ENCODE peak calls at places on chromosome 22, in eight cellular contexts. S is HCT116, B is neural progenitor cell, P is HepG2, L is K562, X is keratinocyte, K is mammary epithelial cell, I is GM23338. O is an unnamed sample.

GRCh38 chr22:40377931-40378330 is 7.5 kb downstream of the SGSM3 start:
- DNase-seq in K (peak), P (no peak), L (no peak), X (peak), I (no peak), S (no peak), B (no peak), O (no peak)

GRCh38 chr22:45207981-45208664 is 32.6 kb downstream of the KIAA0930 start:
- DNase-seq in K (peak), I (no peak), P (no peak), L (no peak), X (no peak), S (no peak), B (no peak), O (peak)

GRCh38 chr22:41752011-41752975 is 48.2 kb upstream of the CCDC134 start:
- DNase-seq in L (no peak), S (no peak), K (no peak), X (no peak), P (peak), B (no peak), I (no peak), O (no peak)

GRCh38 chr22:36411589-36412258 is 24.0 kb upstream of the MYH9 start:
- DNase-seq in K (no peak), S (no peak), P (peak), X (no peak), B (no peak), I (no peak), L (no peak), O (no peak)

GRCh38 chr22:19832476-19833108 is 22.1 kb downstream of the GNB1L start:
- DNase-seq in B (no peak), K (no peak), L (no peak), S (no peak), I (no peak), P (no peak), X (no peak), O (no peak)

GRCh38 chr22:30649430-30650007 is 13.9 kb downstream of the SLC35E4 start:
- DNase-seq in P (no peak), L (peak), K (peak), B (no peak), X (no peak), I (no peak), S (peak), O (peak)

GRCh38 chr22:45968751-45969413 is 8.1 kb downstream of the WNT7B start:
- DNase-seq in I (no peak), S (peak), X (peak), K (peak), B (no peak), L (no peak), P (no peak), O (peak)

GRCh38 chr22:45582236-45582954 is 79.7 kb downstream of the FBLN1 start:
- DNase-seq in P (no peak), X (no peak), K (no peak), L (no peak), B (no peak), S (no peak), I (no peak), O (no peak)

GRCh38 chr22:19199479-19199878 is 20.9 kb upstream of the SLC25A1 start:
- DNase-seq in P (no peak), B (no peak), X (no peak), K (no peak), S (no peak), L (no peak), I (no peak), O (no peak)

GRCh38 chr22:40147388-40148176 is 30.1 kb upstream of the TNRC6B start:
- DNase-seq in X (no peak), L (no peak), B (peak), I (peak), K (no peak), S (no peak), P (no peak), O (no peak)

GRCh38 chr22:30459206-30460052 is 12.4 kb downstream of the SEC14L3 start:
- DNase-seq in S (no peak), K (peak), L (peak), I (peak), X (no peak), B (peak), P (peak), O (peak)

GRCh38 chr22:30127749-30128166 is 47.5 kb downstream of the HORMAD2 start:
- DNase-seq in S (no peak), P (no peak), K (no peak), X (no peak), I (no peak), L (no peak), B (no peak), O (peak)

GRCh38 chr22:37068859-37069258 is 17.3 kb downstream of the KCTD17 start:
- DNase-seq in S (no peak), P (no peak), X (no peak), K (no peak), I (peak), B (peak), L (peak), O (no peak)

GRCh38 chr22:30232716-30233218 is 13.8 kb downstream of the LIF start:
- DNase-seq in B (no peak), K (no peak), L (no peak), P (no peak), I (no peak), S (no peak), X (no peak), O (peak)

GRCh38 chr22:19097518-19097917 is 24.7 kb downstream of the DGCR2 start:
- DNase-seq in L (peak), S (no peak), I (no peak), P (no peak), X (no peak), K (no peak), B (no peak), O (no peak)

GRCh38 chr22:47238886-47239860 is 476.7 kb downstream of the TBC1D22A start:
- DNase-seq in P (no peak), I (no peak), B (no peak), K (no peak), L (no peak), X (no peak), S (no peak), O (peak)

GRCh38 chr22:47090591-47091240 is 328.3 kb downstream of the TBC1D22A start:
- DNase-seq in I (peak), B (peak), K (peak), S (no peak), L (peak), X (peak), P (no peak), O (peak)

GRCh38 chr22:49170053-49170452 is 657.6 kb downstream of the BRD1 start:
- DNase-seq in I (no peak), S (no peak), K (no peak), L (no peak), P (no peak), X (no peak), B (peak), O (no peak)

GRCh38 chr22:48920776-48921241 is 906.9 kb downstream of the BRD1 start:
- DNase-seq in B (no peak), L (no peak), P (no peak), K (no peak), I (no peak), X (no peak), S (no peak), O (no peak)

GRCh38 chr22:44605486-44605885 is 96.5 kb upstream of the PRR5 start:
- DNase-seq in S (no peak), B (no peak), I (no peak), X (no peak), L (no peak), K (no peak), P (no peak), O (no peak)

GRCh38 chr22:41524283-41524682 is 20.0 kb downstream of the POLR3H start:
- DNase-seq in P (no peak), L (no peak), S (no peak), K (no peak), B (no peak), X (no peak), I (no peak), O (peak)

GRCh38 chr22:42685941-42686666 is 34.6 kb downstream of the A4GALT start:
- DNase-seq in K (no peak), P (no peak), X (no peak), B (peak), S (no peak), I (peak), L (no peak), O (no peak)

GRCh38 chr22:39819429-39819828 is 74.1 kb downstream of the ENTHD1 start:
- DNase-seq in B (no peak), S (no peak), X (no peak), P (no peak), K (no peak), L (no peak), I (no peak), O (no peak)

GRCh38 chr22:20865869-20866445 is 7.2 kb downstream of the SNAP29 start:
- DNase-seq in L (peak), I (no peak), K (no peak), S (no peak), P (no peak), B (no peak), X (no peak), O (no peak)

GRCh38 chr22:30340911-30341685 is 14.4 kb upstream of the TBC1D10A start:
- DNase-seq in L (no peak), X (no peak), I (no peak), B (no peak), K (no peak), P (no peak), S (no peak), O (no peak)

GRCh38 chr22:19050117-19050516 is 72.1 kb downstream of the DGCR2 start:
- DNase-seq in I (no peak), X (no peak), L (no peak), K (no peak), B (no peak), P (no peak), S (no peak), O (no peak)

GRCh38 chr22:45978275-45978713 is 1.3 kb upstream of the WNT7B start:
- DNase-seq in L (no peak), S (no peak), K (no peak), I (no peak), X (no peak), P (no peak), B (no peak), O (no peak)

GRCh38 chr22:24973867-24974266 is 21.4 kb downstream of the KIAA1671 start:
- DNase-seq in S (no peak), K (no peak), L (no peak), X (no peak), P (no peak), I (no peak), B (no peak), O (no peak)

GRCh38 chr22:40156001-40156516 is 21.7 kb upstream of the TNRC6B start:
- DNase-seq in I (peak), L (peak), B (no peak), P (peak), S (peak), X (no peak), K (peak), O (peak)

GRCh38 chr22:37353839-37354238 is 71.5 kb downstream of the CYTH4 start:
- DNase-seq in I (no peak), P (no peak), S (no peak), L (no peak), B (no peak), K (no peak), X (no peak), O (peak)

GRCh38 chr22:35446365-35446764 is 46.4 kb downstream of the MCM5 start:
- DNase-seq in L (no peak), B (no peak), S (no peak), I (no peak), X (peak), K (peak), P (no peak), O (peak)

GRCh38 chr22:48691431-48691851 is 1136.2 kb downstream of the BRD1 start:
- DNase-seq in S (no peak), I (no peak), P (no peak), K (no peak), L (no peak), B (no peak), X (no peak), O (no peak)

GRCh38 chr22:19576460-19577421 is 52.5 kb upstream of the CLDN5 start:
- DNase-seq in L (peak), P (no peak), K (peak), X (no peak), B (peak), S (no peak), I (peak), O (peak)

DNA sequence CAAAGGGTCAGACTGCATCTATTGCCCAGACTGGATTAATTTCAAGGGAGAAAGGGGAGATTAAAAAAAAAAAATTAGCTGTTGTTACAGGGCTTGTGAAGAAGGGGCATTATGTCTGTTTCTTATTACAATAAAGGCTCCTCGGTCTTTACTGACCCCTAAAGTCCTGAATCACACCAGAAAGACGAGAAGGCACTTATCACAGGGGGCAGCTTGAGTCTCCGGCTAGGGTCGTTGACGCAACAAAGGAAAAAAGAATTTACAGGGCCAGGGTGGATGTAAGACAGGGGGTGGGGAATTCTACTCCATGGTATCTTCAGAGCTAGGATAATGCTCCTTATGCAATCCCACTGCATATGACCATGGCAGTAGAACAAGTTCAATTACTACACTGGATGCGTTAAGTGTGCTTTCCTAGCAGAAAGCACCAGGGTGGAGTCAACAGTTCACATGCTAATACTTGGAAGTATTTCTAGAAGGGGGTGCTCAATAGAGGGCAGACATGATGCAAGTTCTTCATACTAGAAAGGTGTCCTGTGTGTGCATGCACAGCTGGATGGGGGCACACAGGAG is 16.5 kb downstream of the DDX17 start:
- DNase-seq in L (no peak), S (no peak), X (no peak), K (no peak), I (no peak), B (no peak), P (no peak), O (no peak)
- TF ChIP-seq EZH2 in L (no peak), S (no peak), X (no peak), K (no peak), I (no peak), B (no peak), P (no peak), O (no peak)

DNA sequence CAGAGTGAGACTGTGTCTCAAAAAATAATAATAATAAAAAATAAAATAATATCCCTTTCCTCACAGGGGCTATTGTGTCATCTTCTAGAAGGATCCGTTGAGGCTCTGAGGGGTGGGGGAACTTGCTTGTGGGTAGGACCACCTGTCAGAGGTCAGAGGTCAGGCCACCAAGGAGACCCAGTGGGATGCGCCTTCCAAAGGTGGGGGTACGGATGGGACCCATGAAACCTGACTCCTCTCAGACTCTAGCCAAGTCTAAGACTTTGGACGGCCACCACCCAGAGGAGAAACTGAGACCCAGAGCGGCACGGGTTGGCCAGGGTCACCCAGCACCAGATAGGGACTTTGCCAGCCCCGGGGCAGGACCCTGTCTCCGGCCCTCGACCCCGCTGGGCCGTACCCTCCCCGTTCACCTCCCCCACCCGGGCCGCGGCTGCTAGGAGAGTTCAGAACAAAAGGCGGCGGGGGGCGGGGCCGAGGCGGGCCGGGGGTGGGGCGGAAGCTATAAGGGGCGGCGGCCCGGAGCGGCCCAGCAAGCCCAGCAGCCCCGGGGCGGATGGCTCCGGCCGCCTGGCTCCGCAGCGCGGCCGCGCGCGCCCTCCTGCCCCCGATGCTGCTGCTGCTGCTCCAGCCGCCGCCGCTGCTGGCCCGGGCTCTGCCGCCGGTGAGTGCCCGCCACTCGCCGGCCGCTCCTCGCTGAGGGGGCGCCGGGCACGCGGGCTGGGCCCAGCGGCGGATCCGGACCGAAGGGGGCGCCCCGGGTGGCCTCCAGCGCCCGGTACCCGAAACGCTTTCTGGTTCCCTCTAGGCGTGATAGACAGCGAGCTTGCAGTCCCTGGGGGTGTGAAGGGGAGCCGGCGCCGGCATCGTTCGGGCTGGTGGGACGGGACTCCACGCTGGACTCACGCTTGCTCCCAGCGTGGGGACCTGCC is at the start of gene MMP11:
- DNase-seq in I (peak), X (no peak), L (peak), K (no peak), P (no peak), B (peak), S (no peak), O (no peak)
- TF ChIP-seq CTCF in I (no peak), X (no peak), L (no peak), K (no peak), P (peak), B (no peak), S (no peak), O (no peak)

GRCh38 chr22:50171319-50171964 is 911 bp downstream of the PANX2 start:
- DNase-seq in S (no peak), X (no peak), I (peak), K (no peak), L (no peak), B (no peak), P (no peak), O (no peak)

GRCh38 chr22:50169181-50169759 is 1.3 kb upstream of the PANX2 start:
- DNase-seq in B (no peak), K (no peak), X (no peak), I (peak), S (no peak), P (no peak), L (no peak), O (no peak)

GRCh38 chr22:50171965-50172421 is 1.5 kb downstream of the PANX2 start:
- DNase-seq in S (no peak), L (no peak), K (no peak), I (no peak), P (peak), B (no peak), X (no peak), O (no peak)

GRCh38 chr22:50169774-50170341 is 673 bp upstream of the PANX2 start:
- DNase-seq in X (no peak), L (peak), P (no peak), I (peak), B (peak), S (no peak), K (no peak), O (no peak)

DNA sequence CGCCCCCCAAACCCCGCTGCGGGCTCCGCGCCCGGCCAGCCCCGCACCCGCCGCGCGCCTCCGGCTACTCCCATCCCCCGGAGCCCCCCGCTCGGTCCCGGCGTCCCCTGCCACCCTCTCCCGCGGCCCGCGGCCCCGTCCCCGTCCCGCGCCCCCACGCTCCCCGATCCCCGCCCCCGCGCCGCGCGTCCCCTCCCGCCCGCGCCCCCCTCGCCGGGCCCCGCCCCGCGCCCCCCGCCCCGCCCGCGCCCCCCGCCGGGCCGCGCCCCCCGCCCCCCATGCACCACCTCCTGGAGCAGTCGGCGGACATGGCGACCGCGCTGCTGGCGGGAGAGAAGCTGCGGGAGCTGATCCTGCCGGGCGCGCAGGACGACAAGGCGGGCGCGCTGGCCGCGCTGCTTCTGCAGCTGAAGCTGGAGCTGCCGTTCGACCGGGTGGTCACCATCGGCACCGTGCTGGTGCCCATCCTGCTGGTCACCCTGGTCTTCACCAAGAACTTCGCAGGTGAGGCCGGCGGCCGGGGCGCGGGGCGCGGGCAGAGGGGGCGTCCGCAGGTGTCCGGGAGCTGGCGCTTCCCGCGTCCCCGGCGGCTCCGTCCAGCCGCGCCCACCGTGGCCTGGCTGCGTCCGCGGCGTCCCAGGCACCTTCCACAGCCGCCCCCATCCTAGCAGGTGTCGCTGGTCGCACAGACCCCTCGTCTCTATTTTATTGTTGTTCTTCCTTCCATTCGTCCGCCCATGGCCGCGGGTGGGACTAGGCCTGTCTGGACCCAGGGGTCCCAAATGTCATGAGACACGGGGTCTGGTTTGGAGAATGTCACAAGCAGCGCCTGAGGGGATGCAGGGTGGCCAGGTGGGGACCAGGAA is at the start of gene PANX2:
- DNase-seq in S (no peak), X (no peak), I (peak), B (peak), L (peak), K (no peak), P (no peak), O (peak)
- TF ChIP-seq EZH2 in S (no peak), X (peak), I (peak), B (peak), L (no peak), K (no peak), P (no peak), O (peak)

DNA sequence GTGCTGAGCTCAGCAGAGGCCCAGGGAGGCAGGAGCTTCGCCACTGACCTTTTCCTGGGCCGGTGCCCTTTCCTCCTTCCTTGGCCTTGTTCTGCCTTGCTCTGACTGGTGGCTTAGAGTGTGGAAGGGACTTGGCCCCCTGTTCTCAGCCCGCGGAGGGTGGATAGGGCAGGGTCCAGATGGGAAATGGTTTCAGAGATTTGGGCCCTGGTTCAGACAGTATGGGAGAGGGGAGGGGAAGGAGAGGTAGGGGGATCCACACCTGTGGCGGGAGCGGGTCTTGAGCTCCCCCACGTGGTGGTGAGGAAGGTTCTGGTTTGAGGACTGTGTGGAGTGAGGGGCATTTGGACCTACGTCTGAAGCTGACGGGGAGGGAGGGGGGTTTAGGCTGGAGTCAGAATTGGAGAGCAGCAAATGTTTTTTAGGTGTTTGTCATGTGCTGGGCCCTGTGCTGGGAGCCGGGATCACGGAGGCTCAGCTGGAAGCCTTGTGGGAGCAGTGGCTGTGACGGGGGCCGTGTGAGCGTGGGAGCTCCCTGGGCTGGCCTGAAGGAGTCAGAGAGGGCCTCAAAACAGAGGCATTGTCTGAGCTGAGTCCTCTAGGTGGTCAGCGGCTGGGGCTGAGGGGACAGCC is 27.2 kb downstream of the SHANK3 start:
- DNase-seq in X (no peak), L (peak), K (no peak), I (peak), P (peak), B (peak), S (no peak), O (no peak)
- TF ChIP-seq CTCF in X (no peak), L (peak), K (peak), I (peak), P (peak), B (peak), S (no peak), O (peak)

GRCh38 chr22:22088658-22089458 is 106.3 kb upstream of the TOP3B start:
- DNase-seq in S (no peak), I (no peak), B (no peak), X (no peak), L (no peak), K (no peak), P (no peak), O (no peak)
- TF ChIP-seq EZH2 in S (no peak), I (no peak), B (no peak), X (no peak), L (no peak), K (no peak), P (no peak), O (no peak)